ENCODE peak calls at places on chromosome 2, in ten cellular contexts. D, F, T, K, H, Q, I, J, E and S are unnamed samples.

GRCh38 chr2:176112375-176113302 is 3.9 kb upstream of the HOXD10 start:
- DNase-seq in I (no peak), T (peak; percentile 67), J (no peak), K (no peak), H (no peak), D (no peak), E (no peak), F (no peak), Q (no peak), S (no peak)

GRCh38 chr2:9997936-9998335 is 45.4 kb upstream of the KLF11 start:
- DNase-seq in F (no peak), T (no peak), I (no peak), J (no peak), D (no peak), Q (no peak), E (no peak), H (no peak), K (no peak), S (no peak)

GRCh38 chr2:155905640-155906039 is 426.9 kb downstream of the NR4A2 start:
- DNase-seq in I (no peak), D (no peak), H (no peak), J (no peak), K (no peak), Q (no peak), F (no peak), T (no peak), E (no peak), S (no peak)

GRCh38 chr2:108243566-108243965 is 3.8 kb downstream of the SULT1C3 start:
- DNase-seq in T (no peak), I (no peak), E (no peak), H (no peak), J (no peak), Q (no peak), F (no peak), D (no peak), K (no peak), S (no peak)

GRCh38 chr2:174142290-174142689 is 106.0 kb downstream of the OLA1 start:
- DNase-seq in D (no peak), E (no peak), Q (no peak), F (no peak), I (no peak), K (no peak), H (no peak), T (no peak), J (no peak), S (no peak)

GRCh38 chr2:216119986-216120385 is 10.8 kb downstream of the XRCC5 start:
- DNase-seq in J (no peak), D (no peak), H (no peak), Q (no peak), E (no peak), F (no peak), T (no peak), K (no peak), I (no peak), S (no peak)

GRCh38 chr2:34012728-34013302 is 413.7 kb upstream of the FAM98A start:
- DNase-seq in F (peak; percentile 1), J (no peak), E (peak; percentile 77), H (peak; percentile 62), Q (no peak), K (no peak), D (peak; percentile 6), T (no peak), I (peak; percentile 53), S (no peak)

GRCh38 chr2:219398721-219399333 is 11.1 kb upstream of the DNPEP start:
- DNase-seq in K (no peak), F (no peak), D (no peak), I (no peak), J (no peak), Q (no peak), E (peak; percentile 59), H (no peak), T (no peak), S (no peak)

GRCh38 chr2:192190474-192190873 is 4.3 kb downstream of the TMEFF2 start:
- DNase-seq in H (peak; percentile 20), Q (no peak), F (no peak), I (no peak), E (no peak), K (no peak), J (no peak), D (peak; percentile 4), T (no peak), S (no peak)
- TF ChIP-seq CTCF in H (peak; percentile 56), Q (peak; percentile 33), F (peak; percentile 68), I (peak; percentile 33), E (peak; percentile 41), K (no peak), J (no peak), D (peak; percentile 56), T (peak; percentile 66), S (peak; percentile 67)

GRCh38 chr2:203648273-203648672 is 58.2 kb upstream of the CD28 start:
- DNase-seq in K (no peak), F (no peak), I (no peak), T (no peak), H (no peak), E (no peak), Q (no peak), D (peak; percentile 23), J (no peak), S (no peak)

GRCh38 chr2:203647579-203647978 is 58.9 kb upstream of the CD28 start:
- DNase-seq in J (no peak), F (no peak), Q (no peak), I (no peak), H (no peak), D (no peak), T (no peak), K (no peak), E (no peak), S (no peak)

GRCh38 chr2:203646961-203647360 is 59.5 kb upstream of the CD28 start:
- DNase-seq in T (no peak), H (no peak), Q (no peak), D (no peak), F (no peak), E (no peak), J (no peak), K (no peak), I (no peak), S (no peak)

GRCh38 chr2:203649176-203649814 is 57.1 kb upstream of the CD28 start:
- DNase-seq in T (no peak), J (no peak), E (no peak), D (no peak), F (no peak), K (no peak), I (no peak), Q (no peak), H (no peak), S (no peak)

DNA sequence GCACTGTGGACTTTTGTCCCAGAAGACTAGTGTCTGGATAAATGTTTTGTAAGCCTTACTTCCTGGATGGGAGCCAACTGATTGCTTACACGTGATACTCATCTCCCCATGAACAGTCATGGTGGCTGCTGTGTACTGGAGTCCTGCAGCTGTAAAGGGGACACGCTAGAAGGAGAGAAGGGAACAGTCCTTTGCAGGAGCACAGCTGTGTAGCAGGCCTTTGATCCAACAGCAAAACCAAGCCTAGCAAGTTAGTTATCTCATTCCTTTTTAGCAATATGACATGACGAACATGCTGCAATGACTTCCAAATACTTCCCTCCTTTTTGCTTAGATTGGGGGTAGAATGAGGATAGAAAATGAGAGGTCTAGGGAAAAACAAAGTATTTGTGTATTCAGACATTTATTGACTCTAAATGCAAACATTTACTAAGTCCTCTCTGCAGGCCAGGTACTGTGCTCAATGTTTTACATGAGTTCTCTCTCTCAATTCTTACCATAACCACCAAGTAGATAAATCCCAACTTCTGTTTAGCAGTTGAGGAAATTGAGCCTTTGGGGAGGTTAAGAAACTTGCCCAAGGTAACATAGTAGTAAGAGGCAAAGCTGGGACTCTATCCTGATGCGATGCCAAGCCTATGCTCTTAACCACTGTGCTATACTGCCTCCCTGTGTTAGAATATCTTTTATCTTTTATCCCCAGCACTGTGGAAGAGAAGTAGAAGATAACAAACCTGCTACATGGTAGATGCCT is 55.4 kb upstream of the CD28 start:
- DNase-seq in Q (no peak), F (no peak), E (no peak), K (no peak), D (peak; percentile 31), I (no peak), T (no peak), H (peak; percentile 47), J (no peak), S (no peak)
- TF ChIP-seq CTCF in Q (no peak), F (peak; percentile 42), E (peak; percentile 24), K (peak; percentile 56), D (peak; percentile 76), I (peak; percentile 52), T (peak; percentile 52), H (peak; percentile 39), J (no peak), S (peak; percentile 34)

GRCh38 chr2:81247648-81248047 is 943.1 kb upstream of the LRRTM1 start:
- DNase-seq in Q (no peak), E (no peak), H (no peak), F (no peak), T (no peak), D (no peak), I (no peak), K (no peak), J (no peak), S (no peak)

GRCh38 chr2:81242502-81242901 is 938.0 kb upstream of the LRRTM1 start:
- DNase-seq in K (no peak), D (no peak), I (no peak), Q (no peak), E (no peak), H (no peak), F (no peak), J (no peak), T (no peak), S (no peak)
- TF ChIP-seq CTCF in K (no peak), D (no peak), I (no peak), Q (no peak), E (no peak), H (no peak), F (no peak), J (no peak), T (no peak), S (no peak)

GRCh38 chr2:183088061-183088460 is 9.5 kb downstream of the DUSP19 start:
- DNase-seq in T (no peak), F (no peak), H (no peak), Q (no peak), I (no peak), D (no peak), J (no peak), E (no peak), K (no peak), S (no peak)

GRCh38 chr2:183091318-183091953 is 12.9 kb downstream of the DUSP19 start:
- DNase-seq in K (no peak), F (no peak), J (no peak), E (peak; percentile 62), Q (no peak), H (no peak), I (no peak), D (no peak), T (no peak), S (no peak)

GRCh38 chr2:183091954-183092345 is 13.4 kb downstream of the DUSP19 start:
- DNase-seq in H (no peak), E (no peak), I (no peak), Q (no peak), D (no peak), T (no peak), J (no peak), K (no peak), F (no peak), S (no peak)

GRCh38 chr2:183089192-183089851 is 10.8 kb downstream of the DUSP19 start:
- DNase-seq in Q (no peak), F (no peak), H (no peak), I (no peak), T (no peak), E (no peak), K (no peak), D (no peak), J (no peak), S (no peak)

DNA sequence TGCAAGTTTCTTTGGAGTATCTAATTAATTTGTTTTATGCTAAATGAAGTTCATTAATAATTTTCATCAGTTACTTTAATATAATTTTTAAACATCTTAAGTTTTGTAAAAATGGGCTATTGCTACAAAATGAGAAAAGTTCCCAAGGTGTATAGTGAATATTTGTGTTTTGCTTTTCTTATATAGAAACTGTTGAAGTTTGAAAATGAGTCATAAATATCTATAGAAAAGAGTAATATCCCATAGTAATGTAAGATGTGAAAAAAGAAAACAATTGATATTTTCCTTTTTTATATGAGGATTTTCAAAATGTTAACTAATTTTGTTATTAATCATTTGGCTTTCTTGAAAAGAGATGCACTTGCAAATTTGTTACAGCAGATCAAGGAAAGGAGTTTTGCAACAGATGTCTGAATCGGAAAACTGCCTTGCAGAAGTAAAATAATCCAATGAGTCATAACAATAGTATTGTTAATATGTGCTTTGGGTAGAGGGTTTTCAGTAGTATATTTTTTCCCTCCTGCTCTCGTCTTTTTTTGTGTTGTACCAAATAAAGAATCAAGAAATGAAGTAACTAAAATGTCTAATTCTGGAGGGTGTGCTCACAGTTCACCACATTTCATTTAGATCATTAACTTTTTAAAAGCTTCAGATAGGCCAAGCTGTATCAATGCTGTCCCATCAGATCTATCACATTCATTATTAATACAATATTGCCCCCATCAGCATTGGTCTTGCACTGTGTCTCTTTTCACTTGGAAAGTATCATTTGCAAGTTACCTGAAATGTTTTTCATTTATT is 15.5 kb downstream of the DUSP19 start:
- DNase-seq in E (no peak), D (no peak), H (no peak), F (no peak), Q (no peak), I (no peak), K (no peak), T (no peak), J (no peak), S (no peak)
- TF ChIP-seq CTCF in E (peak; percentile 12), D (peak; percentile 25), H (no peak), F (no peak), Q (no peak), I (no peak), K (no peak), T (no peak), J (no peak), S (peak; percentile 48)